ENCODE peak calls at places on chromosomes 1 and 21, in five cellular contexts. F is IMR-90, K is H9, D is neuronal stem cell, Q is H1. C is an unnamed sample.

GRCh38 chr21:27062441-27062840 is 95.6 kb upstream of the ADAMTS5 start:
- DNase-seq in Q (no peak), D (no peak), K (no peak), F (no peak), C (no peak)

GRCh38 chr1:4172659-4173599 is 272.9 kb upstream of the C1orf174 start:
- DNase-seq in K (peak; percentile 30), F (no peak), D (no peak), Q (no peak), C (peak; percentile 61)

GRCh38 chr1:180628646-180629045 is 3.2 kb upstream of the XPR1 start:
- DNase-seq in D (no peak), Q (no peak), K (no peak), F (no peak), C (no peak)

GRCh38 chr1:237562247-237562823 is 328.4 kb downstream of the ZP4 start:
- DNase-seq in K (no peak), F (peak; percentile 69), Q (no peak), D (peak; percentile 55), C (peak; percentile 85)

GRCh38 chr1:169129109-169129789 is 22.8 kb downstream of the ATP1B1 start:
- DNase-seq in F (no peak), D (no peak), Q (no peak), K (no peak), C (no peak)

GRCh38 chr21:33362044-33362555 is 37.3 kb downstream of the IFNAR1 start:
- DNase-seq in F (no peak), K (peak; percentile 92), D (no peak), Q (peak; percentile 56), C (peak; percentile 54)

GRCh38 chr1:233025566-233025965 is 75.2 kb downstream of the NTPCR start:
- DNase-seq in Q (no peak), K (no peak), D (no peak), F (peak; percentile 26), C (peak; percentile 50)

GRCh38 chr1:3886691-3887090 is 13.4 kb downstream of the C1orf174 start:
- DNase-seq in Q (no peak), D (no peak), F (no peak), K (no peak), C (no peak)

GRCh38 chr1:95041491-95042165 is 31.1 kb downstream of the ALG14 start:
- DNase-seq in K (no peak), D (peak; percentile 40), Q (no peak), F (peak; percentile 92), C (no peak)

GRCh38 chr21:31268090-31268489 is 76.0 kb downstream of the TIAM1 start:
- DNase-seq in Q (no peak), K (no peak), F (no peak), D (no peak), C (no peak)

GRCh38 chr1:5876251-5876650 is 116.0 kb downstream of the NPHP4 start:
- DNase-seq in K (no peak), F (no peak), D (no peak), Q (no peak), C (no peak)

GRCh38 chr1:178630418-178630817 is 94.6 kb upstream of the RALGPS2 start:
- DNase-seq in D (no peak), F (peak; percentile 55), Q (no peak), K (no peak), C (no peak)

GRCh38 chr1:206898909-206899431 is 1.7 kb downstream of the IL24 start:
- DNase-seq in D (no peak), F (no peak), Q (no peak), K (no peak), C (no peak)
- H2BK15ac ChIP-seq in D (peak overlapping the region; percentile 19), F (peak overlapping the region; percentile 97), Q (no peak overlapping the region), K (no peak overlapping the region), C (no peak overlapping the region)

GRCh38 chr1:171590022-171590421 is 32.0 kb upstream of the MYOCOS start:
- DNase-seq in F (peak; percentile 80), Q (no peak), K (no peak), D (no peak), C (no peak)

GRCh38 chr1:171596705-171597104 is 25.3 kb upstream of the MYOCOS start:
- DNase-seq in D (no peak), Q (no peak), F (no peak), K (no peak), C (no peak)

GRCh38 chr1:171596119-171596518 is 25.9 kb upstream of the MYOCOS start:
- DNase-seq in Q (no peak), F (no peak), K (no peak), D (no peak), C (no peak)

GRCh38 chr1:171597203-171597602 is 24.8 kb upstream of the MYOCOS start:
- DNase-seq in D (no peak), F (no peak), Q (no peak), K (no peak), C (no peak)

DNA sequence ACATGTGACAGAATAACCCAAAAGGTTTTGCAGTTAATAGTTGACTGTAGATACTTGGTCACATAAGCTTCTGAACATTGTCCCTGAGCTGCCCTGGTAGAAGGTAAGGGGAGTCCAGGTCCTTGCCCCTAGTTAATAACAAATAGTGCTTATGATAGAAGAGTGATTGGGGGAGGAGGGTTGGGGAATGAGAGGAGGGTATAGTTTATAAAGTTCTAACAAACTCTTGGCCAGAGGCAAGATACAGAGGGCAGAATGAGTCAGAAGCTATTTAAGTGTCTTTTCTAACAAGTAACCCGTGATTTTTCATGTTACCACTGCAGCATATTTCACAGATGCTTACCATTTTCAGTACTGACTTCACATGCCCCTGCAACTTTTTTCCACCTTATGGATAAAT is 26.7 kb upstream of the MYOCOS start:
- DNase-seq in F (peak; percentile 63), D (no peak), K (no peak), Q (no peak), C (no peak)
- H3K27ac ChIP-seq in F (no peak overlapping the region), D (no peak overlapping the region), K (no peak overlapping the region), Q (no peak overlapping the region), C (no peak overlapping the region)

GRCh38 chr1:61523219-61523618 is 201.7 kb downstream of the TM2D1 start:
- DNase-seq in K (no peak), Q (no peak), D (no peak), F (no peak), C (no peak)
- H2BK120ac ChIP-seq in K (no peak overlapping the region), Q (no peak overlapping the region), D (no peak overlapping the region), F (no peak overlapping the region), C (no peak overlapping the region)

GRCh38 chr1:55006931-55007330 is 8.2 kb downstream of the BSND start:
- DNase-seq in D (no peak), F (no peak), K (no peak), Q (no peak), C (no peak)
- H2BK15ac ChIP-seq in D (no peak overlapping the region), F (peak overlapping the region; percentile 63), K (no peak overlapping the region), Q (no peak overlapping the region), C (no peak overlapping the region)

GRCh38 chr1:235051521-235051920 is 77.1 kb downstream of the TOMM20 start:
- DNase-seq in F (no peak), K (no peak), Q (no peak), D (no peak), C (no peak)
- H3K27ac ChIP-seq in F (no peak overlapping the region), K (no peak overlapping the region), Q (no peak overlapping the region), D (no peak overlapping the region), C (no peak overlapping the region)

GRCh38 chr21:23853796-23854379 is 1753.4 kb downstream of the MRPL39 start:
- DNase-seq in F (peak; percentile 31), D (peak; percentile 6), Q (no peak), K (no peak), C (peak; percentile 40)

GRCh38 chr21:23861908-23862504 is 1745.3 kb downstream of the MRPL39 start:
- DNase-seq in Q (no peak), D (no peak), F (no peak), K (no peak), C (no peak)

DNA sequence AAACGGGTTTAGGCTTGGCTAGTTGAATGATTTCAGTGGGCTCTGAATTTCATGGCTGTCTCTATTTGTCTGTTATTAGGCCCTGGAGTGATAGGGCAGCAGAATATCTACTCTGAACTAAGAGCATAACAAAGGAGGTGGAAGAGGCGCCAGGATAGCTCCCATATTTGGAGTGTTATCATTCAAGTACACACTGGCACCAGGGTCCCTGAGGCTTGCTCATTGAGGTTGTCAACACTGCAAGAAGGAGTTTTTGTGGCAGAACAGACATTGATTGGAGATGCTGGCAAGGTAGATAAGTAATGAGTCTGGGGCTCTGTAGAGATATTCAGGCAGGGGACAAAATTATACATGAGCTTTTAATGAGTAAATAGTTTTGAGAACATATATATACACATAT is 1748.4 kb downstream of the MRPL39 start:
- DNase-seq in F (no peak), K (no peak), D (no peak), Q (no peak), C (no peak)
- H2BK120ac ChIP-seq in F (no peak overlapping the region), K (no peak overlapping the region), D (no peak overlapping the region), Q (no peak overlapping the region), C (no peak overlapping the region)

GRCh38 chr1:2248127-2248826 is 20.2 kb downstream of the SKI start:
- DNase-seq in Q (peak; percentile 92), F (no peak), D (peak; percentile 82), K (peak; percentile 98), C (peak; percentile 63)
- H2BK15ac ChIP-seq in Q (peak overlapping the region; percentile 100), F (no peak overlapping the region), D (peak overlapping the region; percentile 95), K (no peak overlapping the region), C (no peak overlapping the region)

GRCh38 chr1:205271745-205272144 is 44.0 kb downstream of the TMCC2 start:
- DNase-seq in Q (no peak), K (no peak), D (no peak), F (no peak), C (no peak)

GRCh38 chr1:205271277-205271676 is 43.5 kb downstream of the TMCC2 start:
- DNase-seq in D (no peak), K (no peak), F (peak; percentile 64), Q (no peak), C (peak; percentile 47)

GRCh38 chr1:205269711-205270110 is 42.0 kb downstream of the TMCC2 start:
- DNase-seq in Q (no peak), K (no peak), D (no peak), F (no peak), C (no peak)

GRCh38 chr1:205270271-205270670 is 42.5 kb downstream of the TMCC2 start:
- DNase-seq in Q (no peak), K (no peak), F (no peak), D (no peak), C (no peak)

DNA sequence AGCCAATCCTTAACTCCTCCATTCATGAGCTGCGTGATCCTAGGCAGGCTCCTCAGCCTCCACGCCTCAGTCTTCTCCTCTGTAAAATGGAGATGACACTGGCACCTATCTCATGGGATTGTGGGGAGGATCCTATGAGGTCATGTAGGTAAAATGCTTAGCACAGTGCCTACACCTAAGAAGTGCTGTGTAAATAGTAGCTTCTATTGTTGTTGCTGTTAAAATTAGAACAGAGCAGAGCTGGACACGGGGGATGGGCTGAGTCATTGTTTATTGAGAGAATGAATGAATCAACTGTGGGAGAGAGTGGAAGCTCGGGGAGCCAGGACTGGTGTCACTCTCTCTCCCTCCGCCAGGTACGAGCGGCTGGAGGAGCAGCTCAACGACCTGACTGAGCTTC is 43.0 kb downstream of the TMCC2 start:
- DNase-seq in K (no peak), F (peak; percentile 72), D (no peak), Q (no peak), C (no peak)
- H3K27ac ChIP-seq in K (no peak overlapping the region), F (no peak overlapping the region), D (no peak overlapping the region), Q (no peak overlapping the region), C (no peak overlapping the region)

DNA sequence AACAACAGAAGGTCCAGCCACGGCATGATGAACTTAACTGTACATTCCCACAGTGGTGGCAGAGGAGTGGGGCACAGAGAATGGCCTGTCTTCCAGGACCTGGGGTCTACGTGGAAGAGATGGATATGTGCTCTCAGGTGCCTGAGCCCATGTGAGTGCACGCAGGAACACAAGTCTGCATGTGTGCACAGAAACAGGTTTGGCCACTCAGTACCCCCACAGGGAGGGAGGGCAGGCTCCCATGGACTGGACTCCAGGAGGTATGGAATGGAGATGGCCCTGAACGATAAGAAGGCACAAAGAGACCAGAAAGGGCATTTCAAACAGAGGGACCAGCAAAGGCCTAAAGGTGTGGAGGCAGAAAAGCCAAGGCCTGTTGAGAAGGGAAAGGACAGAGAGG is 10.8 kb downstream of the COL9A2 start:
- DNase-seq in Q (no peak), K (no peak), D (no peak), F (no peak), C (no peak)
- H2BK120ac ChIP-seq in Q (no peak overlapping the region), K (no peak overlapping the region), D (no peak overlapping the region), F (no peak overlapping the region), C (no peak overlapping the region)